ENCODE peak calls at places on chromosome 12, in nine cellular contexts. O is glutamatergic neuron, S is tibial artery, D is AG10803, C is heart left ventricle, Y is lower leg skin, Q is astrocyte of the cerebellum, W is GM10248, H is HCT116. I is an unnamed sample.

GRCh38 chr12:122150127-122150681 is 23.8 kb downstream of the IL31 start:
- DNase-seq in D (no peak), C (no peak), O (no peak), Y (no peak), S (no peak), W (no peak), Q (no peak), H (no peak), I (no peak)

GRCh38 chr12:62466018-62466595 is 519 bp upstream of the MON2 start:
- DNase-seq in W (peak; percentile 47), D (peak; percentile 37), O (no peak), S (peak; percentile 49), Q (no peak), C (peak; percentile 33), H (no peak), Y (peak; percentile 87), I (peak; percentile 36)

GRCh38 chr12:569803-570236 is 93.4 kb downstream of the NINJ2 start:
- DNase-seq in W (peak; percentile 94), C (peak; percentile 86), O (peak; percentile 93), Q (peak; percentile 48), D (peak; percentile 81), H (peak; percentile 59), S (peak; percentile 87), Y (peak; percentile 97), I (peak; percentile 92)

GRCh38 chr12:79938843-79939242 is 3.9 kb upstream of the PPP1R12A start:
- DNase-seq in O (no peak), D (no peak), Q (no peak), C (no peak), W (no peak), H (no peak), S (no peak), Y (no peak), I (no peak)

GRCh38 chr12:57890191-57891120 is 43.9 kb upstream of the CTDSP2 start:
- DNase-seq in C (no peak), D (peak; percentile 50), S (no peak), Q (no peak), H (no peak), O (no peak), Y (no peak), W (no peak), I (no peak)

GRCh38 chr12:64621257-64621942 is 11.1 kb downstream of the RASSF3 start:
- DNase-seq in O (no peak), H (no peak), C (no peak), Y (peak; percentile 45), W (peak; percentile 76), Q (no peak), D (peak; percentile 61), S (no peak), I (no peak)

GRCh38 chr12:2376855-2377657 is 324.3 kb downstream of the CACNA1C start:
- DNase-seq in Q (no peak), O (no peak), W (no peak), D (no peak), Y (no peak), S (no peak), C (no peak), H (no peak), I (no peak)

GRCh38 chr12:6380141-6381121 is 3.5 kb upstream of the LTBR start:
- DNase-seq in W (no peak), O (no peak), D (peak; percentile 70), Q (no peak), C (no peak), S (no peak), H (no peak), Y (no peak), I (no peak)

GRCh38 chr12:80553316-80553715 is 109.3 kb downstream of the PTPRQ start:
- DNase-seq in Y (no peak), C (no peak), H (peak; percentile 61), O (no peak), S (no peak), Q (peak; percentile 85), W (no peak), D (peak; percentile 84), I (no peak)

GRCh38 chr12:115898670-115899069 is 378.8 kb downstream of the MED13L start:
- DNase-seq in H (no peak), Q (no peak), C (no peak), W (no peak), O (no peak), D (peak; percentile 3), S (no peak), Y (peak; percentile 15), I (peak; percentile 21)

GRCh38 chr12:115897718-115898117 is 379.8 kb downstream of the MED13L start:
- DNase-seq in Y (peak; percentile 31), H (no peak), O (no peak), C (no peak), W (no peak), D (peak; percentile 7), Q (no peak), S (no peak), I (no peak)

GRCh38 chr12:115891551-115891950 is 385.9 kb downstream of the MED13L start:
- DNase-seq in Y (no peak), Q (no peak), S (no peak), D (no peak), H (no peak), O (no peak), C (no peak), W (no peak), I (no peak)

DNA sequence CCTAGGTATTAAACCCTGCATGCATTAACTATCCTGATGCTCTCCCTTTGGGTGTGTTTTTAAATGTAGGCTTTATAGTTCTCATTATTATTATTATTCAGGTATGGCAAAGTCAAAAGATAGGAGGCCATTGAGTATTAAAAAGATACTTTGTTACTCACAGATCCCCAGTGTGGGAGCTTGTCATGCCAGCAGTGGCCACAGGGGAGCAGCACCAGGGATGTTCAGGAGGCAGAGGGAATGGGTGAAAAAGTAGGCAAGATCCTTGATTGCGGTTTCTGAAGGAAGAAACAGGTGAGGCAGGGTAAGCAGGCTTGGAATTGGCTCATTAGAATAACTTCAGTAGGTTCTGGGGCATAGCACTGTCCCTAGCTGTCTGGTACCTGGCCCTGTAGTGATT is 382.2 kb downstream of the MED13L start:
- DNase-seq in Q (no peak), D (no peak), S (no peak), W (no peak), Y (peak; percentile 6), C (no peak), H (no peak), O (peak; percentile 31), I (no peak)
- TF ChIP-seq CTCF in Q (peak; percentile 35), D (peak; percentile 44), S (no peak), W (no peak), Y (no peak), C (no peak), H (peak; percentile 83), O (peak; percentile 63), I (no peak)

DNA sequence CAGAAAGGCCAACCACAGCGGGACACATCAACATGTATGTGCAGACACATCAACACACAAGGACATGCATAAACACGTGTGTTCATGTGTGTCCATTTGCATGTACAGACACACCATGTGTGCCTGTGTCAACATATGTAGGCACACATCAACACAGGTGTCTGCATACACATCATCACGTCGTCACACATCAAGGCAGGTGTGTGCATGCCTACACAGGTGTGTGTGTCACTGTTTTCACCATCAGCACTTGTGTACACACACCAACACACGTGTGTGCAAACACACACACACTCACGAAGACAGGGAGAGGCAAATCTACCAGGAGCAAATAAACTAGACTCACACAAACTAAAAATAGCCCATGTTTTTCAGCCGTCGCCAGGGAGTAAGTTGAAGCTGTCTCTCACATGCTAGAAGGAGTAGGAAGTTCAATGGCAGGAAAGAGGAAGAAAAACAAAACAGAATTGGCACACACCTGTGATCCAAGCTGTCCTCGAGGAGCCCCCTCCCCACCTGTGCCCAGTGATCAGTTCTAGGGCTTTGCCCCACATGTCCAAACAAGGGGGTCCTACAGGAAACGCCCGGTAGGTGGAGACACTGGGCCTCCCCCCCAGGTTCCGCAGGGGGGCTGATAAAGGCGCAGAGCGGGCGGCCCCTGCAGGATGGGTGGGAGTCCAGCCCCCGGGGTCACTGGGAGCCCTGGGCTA is 7.4 kb downstream of the SCARB1 start:
- DNase-seq in H (no peak), Y (no peak), Q (no peak), C (no peak), S (no peak), W (no peak), O (no peak), D (no peak), I (no peak)
- TF ChIP-seq CTCF in H (no peak), Y (no peak), Q (no peak), C (peak; percentile 51), S (no peak), W (peak; percentile 36), O (no peak), D (no peak), I (no peak)

GRCh38 chr12:128798543-128799341 is 25.0 kb downstream of the SLC15A4 start:
- DNase-seq in D (no peak), C (no peak), Q (no peak), Y (no peak), O (peak; percentile 24), H (no peak), S (no peak), W (no peak), I (no peak)
- TF ChIP-seq CTCF in D (peak; percentile 17), C (no peak), Q (peak; percentile 25), Y (no peak), O (no peak), H (no peak), S (no peak), W (peak; percentile 35), I (no peak)

GRCh38 chr12:14259481-14260010 is 105.9 kb upstream of the ATF7IP start:
- DNase-seq in S (no peak), H (no peak), O (no peak), Y (no peak), Q (no peak), C (no peak), D (no peak), W (no peak), I (no peak)

GRCh38 chr12:14256555-14257169 is 108.8 kb upstream of the ATF7IP start:
- DNase-seq in Q (peak; percentile 60), Y (peak; percentile 96), D (peak; percentile 89), H (peak; percentile 80), S (peak; percentile 84), C (peak; percentile 81), W (peak; percentile 56), O (peak; percentile 80), I (peak; percentile 87)

GRCh38 chr12:14258468-14258947 is 107.0 kb upstream of the ATF7IP start:
- DNase-seq in S (no peak), O (peak; percentile 31), Y (no peak), C (no peak), D (peak; percentile 41), Q (no peak), W (no peak), H (no peak), I (no peak)

GRCh38 chr12:14257303-14257733 is 108.2 kb upstream of the ATF7IP start:
- DNase-seq in Y (no peak), O (no peak), Q (no peak), S (no peak), W (no peak), C (no peak), H (no peak), D (no peak), I (no peak)

DNA sequence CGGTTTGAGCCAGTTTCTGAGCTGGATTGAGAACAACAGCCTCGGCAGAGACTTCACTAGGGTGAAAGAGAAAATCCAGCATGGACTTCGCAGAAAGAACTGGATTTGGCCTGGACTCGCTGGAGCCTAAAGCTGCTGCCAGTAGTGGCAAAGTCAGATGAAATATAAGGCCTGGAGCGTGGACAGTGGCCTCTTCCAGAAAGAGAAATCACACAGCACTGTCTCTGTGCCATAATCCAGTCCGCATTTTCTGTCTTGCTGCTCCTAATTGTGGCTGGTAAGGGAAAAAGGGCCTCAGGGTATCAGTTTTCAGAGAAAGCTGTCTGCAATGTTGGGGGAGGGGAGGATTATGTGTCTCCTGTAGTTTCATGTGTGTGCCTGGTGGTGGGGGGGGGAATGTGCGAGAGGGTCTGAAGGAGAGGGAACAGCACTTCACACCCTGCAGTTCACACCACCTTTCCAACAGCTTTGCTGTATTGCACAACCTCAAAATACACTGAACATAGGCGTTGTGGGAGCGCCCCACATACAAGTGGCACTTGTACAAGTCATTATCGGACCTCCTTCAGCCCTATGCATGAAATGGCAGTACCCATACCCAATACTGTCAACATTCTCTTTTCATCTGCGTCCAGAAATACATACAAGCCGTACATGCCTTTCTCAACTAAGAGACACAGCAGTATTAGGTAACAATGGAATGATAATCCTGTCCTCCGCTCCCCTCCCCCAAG is 107.6 kb upstream of the ATF7IP start:
- DNase-seq in Y (peak; percentile 99), C (peak; percentile 94), O (peak; percentile 97), W (peak; percentile 43), Q (peak; percentile 95), H (peak; percentile 97), D (peak; percentile 99), S (peak; percentile 98), I (peak; percentile 95)
- TF ChIP-seq CTCF in Y (no peak), C (no peak), O (no peak), W (no peak), Q (no peak), H (no peak), D (no peak), S (no peak), I (no peak)

I was measured in activated CD8-positive, alpha-beta T cell treated with anti-CD3 and anti-CD28 coated beads for 36 hours.